ENCODE peak calls at places on chromosomes 6 and 20, in seven cellular contexts. C, O, P, H, V, S and Z are unnamed samples.

GRCh38 chr6:11196511-11197174 is 35.8 kb downstream of the NEDD9 start:
- DNase-seq in P (no peak), O (no peak), H (no peak), V (no peak), S (no peak), C (no peak), Z (no peak)

GRCh38 chr6:25154034-25154596 is 125.1 kb upstream of the CARMIL1 start:
- DNase-seq in C (no peak), S (no peak), H (no peak), O (no peak), P (no peak), V (no peak), Z (no peak)

GRCh38 chr6:151349651-151350270 is 41.6 kb downstream of the ZBTB2 start:
- DNase-seq in P (no peak), C (no peak), S (no peak), O (no peak), H (no peak), V (no peak), Z (no peak)

GRCh38 chr20:25484911-25485511 is 77.5 kb downstream of the GINS1 start:
- DNase-seq in O (no peak), P (peak; percentile 81), S (no peak), H (no peak), V (peak; percentile 74), C (peak; percentile 19), Z (no peak)

GRCh38 chr20:43365691-43366090 is 92.0 kb upstream of the SRSF6 start:
- DNase-seq in H (no peak), S (no peak), C (no peak), P (no peak), O (no peak), V (no peak), Z (no peak)

GRCh38 chr20:31569163-31570020 is 35.7 kb upstream of the ID1 start:
- DNase-seq in H (no peak), O (peak; percentile 84), S (peak; percentile 75), C (peak; percentile 57), V (peak; percentile 57), P (peak; percentile 35), Z (peak; percentile 68)

GRCh38 chr6:143236151-143236788 is 175.6 kb downstream of the AIG1 start:
- DNase-seq in O (no peak), S (no peak), V (no peak), P (no peak), C (no peak), H (no peak), Z (no peak)

GRCh38 chr6:113190170-113190569 is 667.0 kb upstream of the MARCKS start:
- DNase-seq in V (peak; percentile 18), C (no peak), H (no peak), P (peak; percentile 6), O (no peak), S (no peak), Z (no peak)

GRCh38 chr6:167697316-167697715 is 129.4 kb upstream of the AFDN start:
- DNase-seq in O (no peak), H (no peak), C (no peak), P (peak; percentile 28), S (no peak), V (peak; percentile 75), Z (no peak)

GRCh38 chr6:64547594-64548268 is 912.1 kb downstream of the PHF3 start:
- DNase-seq in S (no peak), P (no peak), V (no peak), C (no peak), H (peak; percentile 71), O (no peak), Z (no peak)

GRCh38 chr6:89063881-89064280 is 16.7 kb upstream of the PNRC1 start:
- DNase-seq in O (no peak), H (no peak), S (no peak), P (no peak), V (no peak), C (no peak), Z (no peak)

GRCh38 chr20:48791014-48791413 is 36.8 kb downstream of the PREX1 start:
- DNase-seq in H (no peak), C (peak; percentile 35), O (no peak), V (no peak), S (peak; percentile 28), P (no peak), Z (no peak)

GRCh38 chr6:44428682-44429081 is 41.2 kb downstream of the CDC5L start:
- DNase-seq in P (no peak), S (no peak), O (no peak), H (no peak), C (peak; percentile 40), V (no peak), Z (no peak)

GRCh38 chr6:63527658-63528514 is 44.4 kb upstream of the LOC128125822 start:
- DNase-seq in V (peak; percentile 92), H (no peak), C (peak; percentile 98), P (peak; percentile 99), S (no peak), O (no peak), Z (no peak)

GRCh38 chr20:14259691-14260090 is 77.7 kb downstream of the FLRT3 start:
- DNase-seq in V (no peak), S (no peak), O (no peak), H (no peak), P (peak; percentile 40), C (peak; percentile 37), Z (no peak)

GRCh38 chr6:25266425-25267135 is 12.6 kb upstream of the CARMIL1 start:
- DNase-seq in C (peak; percentile 68), P (no peak), O (no peak), H (no peak), S (no peak), V (peak; percentile 31), Z (no peak)

GRCh38 chr6:143621876-143622605 is 55.7 kb upstream of the PHACTR2 start:
- DNase-seq in S (no peak), H (no peak), O (no peak), V (peak; percentile 48), P (peak; percentile 12), C (peak; percentile 44), Z (no peak)

GRCh38 chr6:79127660-79128059 is 49.6 kb upstream of the PHIP start:
- DNase-seq in V (no peak), P (no peak), H (no peak), C (no peak), S (no peak), O (no peak), Z (no peak)

GRCh38 chr20:6636209-6637159 is 131.0 kb upstream of the BMP2 start:
- DNase-seq in H (no peak), P (peak; percentile 81), C (peak; percentile 77), V (peak; percentile 83), O (no peak), S (no peak), Z (no peak)

GRCh38 chr6:158705386-158706126 is 55.7 kb downstream of the SYTL3 start:
- DNase-seq in S (no peak), H (no peak), O (no peak), C (no peak), V (no peak), P (no peak), Z (no peak)

GRCh38 chr6:158708239-158708638 is 58.4 kb downstream of the SYTL3 start:
- DNase-seq in H (no peak), C (peak; percentile 86), S (no peak), V (peak; percentile 79), O (no peak), P (no peak), Z (no peak)

GRCh38 chr6:158707120-158707519 is 57.3 kb downstream of the SYTL3 start:
- DNase-seq in P (peak; percentile 63), C (peak; percentile 58), H (no peak), V (peak; percentile 44), O (no peak), S (no peak), Z (no peak)

GRCh38 chr6:158707826-158708225 is 58.0 kb downstream of the SYTL3 start:
- DNase-seq in O (no peak), P (peak; percentile 78), C (no peak), V (peak; percentile 14), S (peak; percentile 62), H (no peak), Z (no peak)

DNA sequence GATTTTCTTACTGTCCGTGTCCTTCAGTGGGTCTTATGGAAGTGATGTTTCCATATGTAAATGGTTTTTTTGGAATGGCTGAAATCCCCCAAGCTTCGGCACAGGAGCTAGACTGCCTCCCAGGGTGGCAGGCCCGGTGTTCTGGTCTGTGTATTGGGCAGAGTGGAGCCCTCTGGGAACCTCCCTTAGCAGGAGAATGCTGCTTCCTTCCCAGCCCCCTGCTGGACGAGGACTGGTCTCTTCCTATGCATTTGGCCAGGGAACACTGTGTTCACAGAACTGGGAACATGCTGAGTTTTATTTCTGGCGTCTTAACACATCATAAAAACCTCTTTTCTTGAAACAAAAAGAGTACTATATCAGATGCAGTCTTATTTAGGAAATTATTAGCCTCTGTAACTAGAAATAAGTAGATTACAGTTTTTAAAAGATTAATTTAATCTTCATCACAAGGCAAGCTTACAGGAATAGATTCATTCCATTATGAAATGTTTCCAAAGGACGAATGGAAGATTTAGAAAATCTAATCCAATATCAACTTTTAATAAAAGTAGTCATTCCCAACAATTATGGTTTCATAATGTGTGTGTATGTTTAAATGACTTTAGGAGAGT is 56.6 kb downstream of the SYTL3 start:
- DNase-seq in H (no peak), V (peak; percentile 62), P (peak; percentile 53), O (peak; percentile 39), C (peak; percentile 57), S (no peak), Z (no peak)
- TF ChIP-seq CTCF in H (peak; percentile 30), V (peak; percentile 81), P (peak; percentile 65), O (peak; percentile 65), C (peak; percentile 88), S (no peak), Z (peak; percentile 10)

DNA sequence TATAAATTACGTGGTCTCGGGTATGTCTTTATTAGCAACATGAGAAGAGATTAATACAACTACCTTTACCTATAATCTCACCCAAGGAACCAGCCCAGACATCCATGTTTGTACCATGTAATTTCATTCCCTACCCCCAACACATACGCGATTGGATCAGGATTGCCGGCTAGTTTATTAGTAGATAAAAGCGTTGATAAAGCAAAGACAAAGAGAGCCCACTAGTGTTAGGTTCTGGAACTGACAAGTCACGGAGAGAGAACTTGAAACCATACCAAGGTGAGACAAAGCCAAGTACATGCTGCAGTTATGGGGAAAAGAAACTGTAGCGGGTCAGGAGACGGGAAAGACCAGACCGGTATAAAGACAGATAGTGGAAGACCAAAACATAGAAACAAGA is 37.4 kb upstream of the FAM135A start:
- DNase-seq in H (no peak), O (no peak), P (peak; percentile 15), V (no peak), S (no peak), C (no peak), Z (no peak)
- TF ChIP-seq CTCF in H (peak; percentile 3), O (peak; percentile 28), P (peak; percentile 28), V (peak; percentile 19), S (peak; percentile 45), C (peak; percentile 22), Z (peak; percentile 14)

GRCh38 chr6:158468666-158469065 is 91.2 kb upstream of the TMEM181 start:
- DNase-seq in H (no peak), P (peak; percentile 33), C (no peak), O (no peak), V (no peak), S (no peak), Z (no peak)
- TF ChIP-seq CTCF in H (no peak), P (no peak), C (no peak), O (no peak), V (no peak), S (no peak), Z (no peak)

GRCh38 chr6:110784610-110784979 is 30.7 kb downstream of the CDK19 start:
- DNase-seq in H (no peak), P (no peak), S (no peak), O (no peak), V (no peak), C (no peak), Z (no peak)
- TF ChIP-seq CTCF in H (no peak), P (no peak), S (no peak), O (no peak), V (no peak), C (no peak), Z (no peak)